ENCODE peak calls at places on chromosomes 3 and 15, in six cellular contexts. One of them, this sample, is unnamed. For H3K9me3 and H3K4me1, the result is how much of the 10 kb centered on the place peaks cover.

GRCh38 chr15:89964555-89964954 is 36.6 kb upstream of the ZNF710 start:
- DNase-seq in heart left ventricle: no peak
- DNase-seq in neural progenitor cell: no peak
- DNase-seq in tibial artery: no peak
- DNase-seq in adrenal gland: peak
- DNase-seq in OCI-LY7: no peak
- DNase-seq in this sample: no peak

GRCh38 chr3:187770224-187770623 is 25.0 kb upstream of the BCL6 start:
- DNase-seq in heart left ventricle: no peak
- DNase-seq in neural progenitor cell: no peak
- DNase-seq in tibial artery: no peak
- DNase-seq in adrenal gland: no peak
- DNase-seq in OCI-LY7: peak
- DNase-seq in this sample: no peak

GRCh38 chr3:194348354-194348753 is 2.8 kb downstream of the CPN2 start:
- DNase-seq in heart left ventricle: no peak
- DNase-seq in neural progenitor cell: no peak
- DNase-seq in tibial artery: no peak
- DNase-seq in adrenal gland: no peak
- DNase-seq in OCI-LY7: no peak
- DNase-seq in this sample: no peak

GRCh38 chr3:121819236-121819635 is 15.6 kb downstream of the IQCB1 start:
- DNase-seq in heart left ventricle: no peak
- DNase-seq in neural progenitor cell: no peak
- DNase-seq in tibial artery: no peak
- DNase-seq in adrenal gland: no peak
- DNase-seq in OCI-LY7: no peak
- DNase-seq in this sample: no peak

GRCh38 chr3:8851703-8852102 is 82.3 kb upstream of the OXTR start:
- DNase-seq in heart left ventricle: no peak
- DNase-seq in neural progenitor cell: no peak
- DNase-seq in tibial artery: no peak
- DNase-seq in adrenal gland: peak
- DNase-seq in OCI-LY7: no peak
- DNase-seq in this sample: no peak

GRCh38 chr15:70234256-70234965 is 136.7 kb upstream of the TLE3 start:
- DNase-seq in heart left ventricle: no peak
- DNase-seq in neural progenitor cell: no peak
- DNase-seq in tibial artery: no peak
- DNase-seq in adrenal gland: no peak
- DNase-seq in OCI-LY7: no peak
- DNase-seq in this sample: no peak

GRCh38 chr15:43763819-43764446 is 12.8 kb downstream of the ELL3 start:
- DNase-seq in heart left ventricle: no peak
- DNase-seq in neural progenitor cell: no peak
- DNase-seq in tibial artery: no peak
- DNase-seq in adrenal gland: no peak
- DNase-seq in OCI-LY7: no peak
- DNase-seq in this sample: no peak

GRCh38 chr15:97728791-97729190 is 231.7 kb upstream of the ARRDC4 start:
- DNase-seq in heart left ventricle: no peak
- DNase-seq in neural progenitor cell: peak
- DNase-seq in tibial artery: no peak
- DNase-seq in adrenal gland: no peak
- DNase-seq in OCI-LY7: no peak
- DNase-seq in this sample: no peak

GRCh38 chr15:81954158-81954783 is 91.5 kb downstream of the MEX3B start:
- DNase-seq in heart left ventricle: no peak
- DNase-seq in neural progenitor cell: no peak
- DNase-seq in tibial artery: no peak
- DNase-seq in adrenal gland: no peak
- DNase-seq in OCI-LY7: no peak
- DNase-seq in this sample: no peak

GRCh38 chr15:65400760-65401606 is 21.8 kb downstream of the IGDCC4 start:
- DNase-seq in heart left ventricle: peak
- DNase-seq in neural progenitor cell: peak
- DNase-seq in tibial artery: peak
- DNase-seq in adrenal gland: peak
- DNase-seq in OCI-LY7: peak
- DNase-seq in this sample: peak

GRCh38 chr3:59108091-59108815 is 58.4 kb upstream of the CFAP20DC start:
- DNase-seq in heart left ventricle: no peak
- DNase-seq in neural progenitor cell: no peak
- DNase-seq in tibial artery: no peak
- DNase-seq in adrenal gland: no peak
- DNase-seq in OCI-LY7: no peak
- DNase-seq in this sample: no peak

GRCh38 chr3:109071349-109072142 is 46.4 kb downstream of the MORC1 start:
- DNase-seq in heart left ventricle: peak
- DNase-seq in neural progenitor cell: peak
- DNase-seq in tibial artery: no peak
- DNase-seq in adrenal gland: no peak
- DNase-seq in OCI-LY7: no peak
- DNase-seq in this sample: peak

GRCh38 chr3:127304121-127304744 is 16.4 kb upstream of the PRR20G start:
- DNase-seq in heart left ventricle: no peak
- DNase-seq in neural progenitor cell: peak
- DNase-seq in tibial artery: no peak
- DNase-seq in adrenal gland: no peak
- DNase-seq in OCI-LY7: peak
- DNase-seq in this sample: no peak

GRCh38 chr3:138461696-138462295 is 27.4 kb downstream of the ESYT3 start:
- DNase-seq in heart left ventricle: no peak
- DNase-seq in neural progenitor cell: no peak
- DNase-seq in tibial artery: no peak
- DNase-seq in adrenal gland: no peak
- DNase-seq in OCI-LY7: no peak
- DNase-seq in this sample: no peak

GRCh38 chr3:194536883-194537637 is 50.3 kb upstream of the ATP13A3 start:
- DNase-seq in heart left ventricle: peak
- DNase-seq in neural progenitor cell: no peak
- DNase-seq in tibial artery: peak
- DNase-seq in adrenal gland: peak
- DNase-seq in OCI-LY7: no peak
- DNase-seq in this sample: no peak

DNA sequence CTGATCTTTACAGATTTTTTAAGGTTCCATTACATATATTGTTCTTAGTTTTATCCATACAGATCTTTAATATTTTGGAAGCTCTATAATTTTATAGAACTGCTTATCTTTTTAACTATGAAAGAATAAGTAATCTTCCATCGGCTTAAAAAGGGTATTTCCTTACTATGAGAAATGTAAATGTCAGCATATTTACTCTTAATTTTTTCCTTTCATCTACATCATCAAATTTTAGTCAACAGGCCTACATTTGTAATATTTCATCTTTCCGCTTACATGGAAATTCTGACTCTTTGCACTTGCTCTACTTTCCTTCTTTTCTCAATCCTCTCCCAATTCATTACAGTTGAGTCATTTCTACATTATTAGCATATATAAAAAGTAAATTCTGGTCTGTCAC is 111.3 kb upstream of the GOLGA6L6 start:
- DNase-seq in heart left ventricle: no peak
- DNase-seq in neural progenitor cell: no peak
- DNase-seq in tibial artery: no peak
- DNase-seq in adrenal gland: no peak
- DNase-seq in OCI-LY7: no peak
- DNase-seq in this sample: no peak
- H3K9me3 ChIP-seq in heart left ventricle: under half
- H3K9me3 ChIP-seq in neural progenitor cell: half or more
- H3K9me3 ChIP-seq in tibial artery: under half
- H3K9me3 ChIP-seq in adrenal gland: under half
- H3K9me3 ChIP-seq in OCI-LY7: under half
- H3K9me3 ChIP-seq in this sample: under half

DNA sequence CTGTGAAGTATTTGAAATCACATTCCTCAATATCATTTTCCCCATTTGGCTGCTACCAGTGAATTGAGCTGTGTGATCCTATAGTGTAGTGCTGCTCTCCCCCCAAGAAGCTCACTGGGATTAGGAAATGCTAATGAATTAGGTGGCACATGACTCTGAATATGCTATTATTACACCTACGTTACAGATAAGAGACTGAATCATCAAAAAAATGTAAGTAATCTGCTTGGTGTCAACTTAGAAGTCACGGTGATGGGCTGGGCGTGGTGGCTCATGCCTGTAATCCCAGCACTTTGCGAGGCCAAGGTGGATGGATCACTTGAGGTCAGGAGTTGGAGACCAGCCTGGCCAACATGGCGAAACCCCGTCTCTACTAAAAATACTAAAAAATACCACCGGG is 34.6 kb upstream of the SYNM start:
- DNase-seq in heart left ventricle: no peak
- DNase-seq in neural progenitor cell: no peak
- DNase-seq in tibial artery: no peak
- DNase-seq in adrenal gland: no peak
- DNase-seq in OCI-LY7: no peak
- DNase-seq in this sample: no peak
- H3K4me1 ChIP-seq in heart left ventricle: under half
- H3K4me1 ChIP-seq in neural progenitor cell: under half
- H3K4me1 ChIP-seq in tibial artery: under half
- H3K4me1 ChIP-seq in adrenal gland: under half
- H3K4me1 ChIP-seq in OCI-LY7: under half
- H3K4me1 ChIP-seq in this sample: under half

DNA sequence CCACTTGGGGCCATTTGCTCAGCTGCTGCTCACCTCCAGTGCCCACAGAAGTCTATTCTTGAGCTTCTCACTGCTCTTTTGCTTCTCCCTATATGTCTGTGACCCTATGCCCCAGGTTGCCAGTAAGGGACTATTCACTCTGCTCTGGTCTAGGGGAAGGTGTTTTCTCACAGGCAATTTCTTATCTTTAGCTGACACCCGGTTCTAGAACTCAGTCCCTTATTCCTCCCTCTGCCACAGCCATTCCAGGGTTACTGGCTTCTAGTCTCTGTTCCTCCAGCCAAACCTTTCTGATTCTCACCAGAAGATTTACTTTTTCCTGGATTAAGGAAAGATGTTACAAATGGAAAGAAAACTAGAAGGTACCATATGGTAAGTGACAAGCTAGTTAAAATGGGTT is 574.0 kb downstream of the NTRK3 start:
- DNase-seq in heart left ventricle: no peak
- DNase-seq in neural progenitor cell: no peak
- DNase-seq in tibial artery: no peak
- DNase-seq in adrenal gland: no peak
- DNase-seq in OCI-LY7: no peak
- DNase-seq in this sample: no peak
- H3K9me3 ChIP-seq in heart left ventricle: under half
- H3K9me3 ChIP-seq in neural progenitor cell: under half
- H3K9me3 ChIP-seq in tibial artery: under half
- H3K9me3 ChIP-seq in adrenal gland: under half
- H3K9me3 ChIP-seq in OCI-LY7: under half
- H3K9me3 ChIP-seq in this sample: under half

GRCh38 chr3:35679409-35680080 is 40.2 kb downstream of the ARPP21 start:
- DNase-seq in heart left ventricle: no peak
- DNase-seq in neural progenitor cell: no peak
- DNase-seq in tibial artery: no peak
- DNase-seq in adrenal gland: no peak
- DNase-seq in OCI-LY7: no peak
- DNase-seq in this sample: no peak

GRCh38 chr3:35688826-35689225 is 49.5 kb downstream of the ARPP21 start:
- DNase-seq in heart left ventricle: no peak
- DNase-seq in neural progenitor cell: no peak
- DNase-seq in tibial artery: no peak
- DNase-seq in adrenal gland: no peak
- DNase-seq in OCI-LY7: no peak
- DNase-seq in this sample: no peak

GRCh38 chr3:35680866-35681650 is 41.7 kb downstream of the ARPP21 start:
- DNase-seq in heart left ventricle: no peak
- DNase-seq in neural progenitor cell: no peak
- DNase-seq in tibial artery: no peak
- DNase-seq in adrenal gland: no peak
- DNase-seq in OCI-LY7: no peak
- DNase-seq in this sample: no peak

DNA sequence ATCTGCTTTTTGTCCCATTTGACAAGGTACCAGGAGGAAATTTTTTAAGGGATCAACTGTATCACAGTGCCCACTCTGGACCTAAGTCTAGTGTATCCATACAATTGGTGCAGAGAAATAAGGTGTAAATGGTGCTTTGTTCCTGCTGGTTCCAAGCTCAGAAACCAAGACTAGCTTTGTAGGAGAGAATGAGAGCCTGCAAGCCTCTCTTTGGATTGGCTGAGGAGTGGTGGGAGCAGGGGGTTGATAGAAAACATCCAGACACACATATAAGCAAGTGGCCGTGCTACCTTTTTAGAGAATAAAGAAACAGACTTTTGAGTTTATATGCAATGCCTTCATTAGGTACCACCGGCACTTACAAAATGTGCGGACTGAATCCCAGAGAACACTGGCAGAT is 45.8 kb downstream of the ARPP21 start:
- DNase-seq in heart left ventricle: no peak
- DNase-seq in neural progenitor cell: no peak
- DNase-seq in tibial artery: no peak
- DNase-seq in adrenal gland: no peak
- DNase-seq in OCI-LY7: no peak
- DNase-seq in this sample: no peak
- H3K4me1 ChIP-seq in heart left ventricle: under half
- H3K4me1 ChIP-seq in neural progenitor cell: under half
- H3K4me1 ChIP-seq in tibial artery: under half
- H3K4me1 ChIP-seq in adrenal gland: under half
- H3K4me1 ChIP-seq in OCI-LY7: under half
- H3K4me1 ChIP-seq in this sample: under half

GRCh38 chr15:26620528-26620927 is 152.3 kb downstream of the GABRB3 start:
- DNase-seq in heart left ventricle: no peak
- DNase-seq in neural progenitor cell: no peak
- DNase-seq in tibial artery: no peak
- DNase-seq in adrenal gland: no peak
- DNase-seq in OCI-LY7: no peak
- DNase-seq in this sample: no peak
- H3K9me3 ChIP-seq in heart left ventricle: under half
- H3K9me3 ChIP-seq in neural progenitor cell: under half
- H3K9me3 ChIP-seq in tibial artery: under half
- H3K9me3 ChIP-seq in adrenal gland: under half
- H3K9me3 ChIP-seq in OCI-LY7: under half
- H3K9me3 ChIP-seq in this sample: under half